ENCODE peak calls at places on chromosomes 12 and 14, in nine cellular contexts. K, S, O, N, D, T, C, L and Q are unnamed samples.

GRCh38 chr14:65850429-65851145 is 438.1 kb downstream of the FUT8 start:
- DNase-seq in D (no peak), C (peak), O (no peak), L (peak), K (no peak), N (no peak), T (no peak), S (peak), Q (no peak)

GRCh38 chr12:107663277-107663676 is 22.3 kb upstream of the PWP1 start:
- DNase-seq in N (no peak), K (no peak), T (no peak), S (no peak), D (no peak), C (no peak), O (no peak), L (no peak), Q (no peak)

GRCh38 chr14:35915775-35916174 is 89.6 kb downstream of the BRMS1L start:
- DNase-seq in T (no peak), S (no peak), N (no peak), L (no peak), D (no peak), C (no peak), O (no peak), K (no peak), Q (no peak)

GRCh38 chr12:111310076-111310870 is 58.6 kb downstream of the PHETA1 start:
- DNase-seq in N (no peak), O (no peak), L (no peak), D (no peak), S (no peak), T (no peak), K (no peak), C (no peak), Q (no peak)

GRCh38 chr12:93571854-93572711 is at the start of gene SOCS2:
- DNase-seq in N (no peak), K (peak), T (peak), S (peak), D (no peak), C (peak), O (peak), L (peak), Q (peak)

GRCh38 chr12:110249716-110250225 is 31.3 kb upstream of the ATP2A2 start:
- DNase-seq in O (no peak), N (no peak), S (no peak), L (no peak), T (no peak), C (no peak), K (peak), D (no peak), Q (no peak)

GRCh38 chr12:52149651-52150241 is 42.1 kb downstream of the KRT80 start:
- DNase-seq in K (no peak), S (no peak), N (no peak), O (no peak), D (no peak), C (no peak), T (no peak), L (peak), Q (no peak)

GRCh38 chr14:23559010-23559920 is 3.2 kb downstream of the THTPA start:
- DNase-seq in K (peak), N (no peak), C (peak), T (peak), S (peak), O (peak), L (peak), D (peak), Q (peak)

GRCh38 chr12:130281157-130281799 is 56.4 kb upstream of the PIWIL1 start:
- DNase-seq in N (no peak), O (peak), T (peak), S (no peak), D (no peak), K (peak), C (no peak), L (peak), Q (peak)

GRCh38 chr12:32583535-32583934 is 95.6 kb upstream of the DNM1L start:
- DNase-seq in N (no peak), T (no peak), K (peak), C (no peak), D (no peak), S (peak), O (no peak), L (no peak), Q (peak)

GRCh38 chr14:30283822-30284446 is 275.0 kb upstream of the G2E3 start:
- DNase-seq in L (peak), C (peak), N (peak), O (peak), K (peak), D (peak), S (peak), T (peak), Q (peak)

GRCh38 chr14:71497645-71498086 is 434.6 kb upstream of the RGS6 start:
- DNase-seq in C (peak), N (no peak), L (no peak), S (peak), D (peak), K (no peak), O (no peak), T (no peak), Q (peak)

GRCh38 chr14:24299255-24300191 is at the start of the genes DHRS1 and NOP9:
- DNase-seq in T (peak), L (peak), D (peak), K (peak), S (peak), C (peak), O (peak), N (peak), Q (peak)

GRCh38 chr14:92121670-92122350 is at the start of the genes CPSF2 and NDUFB1:
- DNase-seq in L (peak), K (peak), O (peak), N (peak), C (peak), S (peak), D (peak), T (peak), Q (peak)

GRCh38 chr14:63650336-63650952 is 8.8 kb upstream of the WDR89 start:
- DNase-seq in C (no peak), D (no peak), S (no peak), K (no peak), O (no peak), L (no peak), N (no peak), T (no peak), Q (peak)

GRCh38 chr14:58871972-58872530 is 234.3 kb downstream of the DACT1 start:
- DNase-seq in C (no peak), K (no peak), O (no peak), L (no peak), D (no peak), T (no peak), N (no peak), S (peak), Q (peak)

GRCh38 chr12:80709811-80710726 is 2.6 kb downstream of the MYF6 start:
- DNase-seq in C (no peak), O (peak), K (peak), L (peak), N (peak), T (peak), S (peak), D (peak), Q (no peak)

GRCh38 chr14:29321646-29322045 is 555.1 kb downstream of the FOXG1 start:
- DNase-seq in L (no peak), O (no peak), S (no peak), N (no peak), D (no peak), C (no peak), K (peak), T (no peak), Q (peak)

GRCh38 chr12:122206111-122206881 is 2.8 kb downstream of the B3GNT4 start:
- DNase-seq in O (no peak), K (no peak), N (no peak), D (no peak), S (no peak), L (peak), C (no peak), T (no peak), Q (no peak)

GRCh38 chr12:122204829-122205589 is 1.5 kb downstream of the B3GNT4 start:
- DNase-seq in C (no peak), N (no peak), O (no peak), T (no peak), S (no peak), K (no peak), D (no peak), L (no peak), Q (no peak)

GRCh38 chr12:122203968-122204828 is 689 bp downstream of the B3GNT4 start:
- DNase-seq in L (peak), T (peak), N (no peak), O (peak), K (no peak), C (no peak), D (no peak), S (no peak), Q (peak)

GRCh38 chr12:122206976-122207375 is 3.5 kb downstream of the B3GNT4 start:
- DNase-seq in C (no peak), N (no peak), T (no peak), D (no peak), O (no peak), K (no peak), L (no peak), S (no peak), Q (no peak)

DNA sequence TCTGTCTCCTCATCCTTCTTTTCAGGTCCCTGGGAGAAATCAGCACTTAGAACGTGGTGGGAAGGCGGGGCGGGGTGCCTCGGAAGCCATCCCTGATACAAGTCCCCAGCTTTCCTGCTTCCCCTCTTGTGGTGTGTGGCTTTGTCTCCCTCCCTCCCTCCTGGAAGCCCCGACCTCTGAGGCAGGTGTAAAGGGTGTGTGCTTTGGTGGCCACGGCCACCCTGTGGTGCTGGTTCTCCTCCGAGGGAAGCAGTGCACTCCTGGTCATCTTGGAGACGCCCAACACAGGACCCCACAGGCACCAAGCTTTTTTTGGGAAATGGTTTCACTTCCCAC is 2.0 kb downstream of the B3GNT4 start:
- DNase-seq in S (no peak), L (no peak), D (no peak), C (no peak), T (no peak), N (no peak), O (no peak), K (no peak), Q (peak)
- TF ChIP-seq EZH2phosphoT487 in S (no peak), L (no peak), D (no peak), C (no peak), T (no peak), N (no peak), O (no peak), K (no peak), Q (no peak)

DNA sequence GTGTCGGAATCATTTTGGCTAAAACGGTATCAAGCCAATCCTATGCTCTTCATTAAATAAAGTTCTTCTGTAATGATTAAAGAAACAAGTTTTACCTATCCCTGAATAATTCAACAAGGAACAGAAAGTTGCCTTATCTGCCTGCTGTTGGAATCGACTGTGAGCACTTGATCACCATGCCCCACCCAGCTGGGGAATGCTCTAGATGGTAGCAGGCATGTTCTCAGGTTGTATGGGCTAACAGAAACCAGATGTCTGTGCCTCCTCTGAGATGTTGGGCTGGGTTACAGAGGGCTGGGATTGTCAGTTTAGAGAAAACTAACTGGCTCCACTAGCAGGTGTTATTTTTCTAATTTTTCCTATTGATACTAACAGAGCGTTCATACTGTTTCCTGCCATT is 28.9 kb downstream of the RTRAF start:
- DNase-seq in N (no peak), C (no peak), O (no peak), S (no peak), T (no peak), K (peak), D (no peak), L (no peak), Q (no peak)
- TF ChIP-seq EZH2phosphoT487 in N (no peak), C (no peak), O (no peak), S (no peak), T (no peak), K (no peak), D (no peak), L (no peak), Q (no peak)

GRCh38 chr12:88566430-88566829 is 13.8 kb downstream of the KITLG start:
- DNase-seq in D (no peak), N (no peak), O (no peak), S (peak), K (peak), C (no peak), L (no peak), T (no peak), Q (no peak)
- TF ChIP-seq EZH2phosphoT487 in D (no peak), N (no peak), O (no peak), S (no peak), K (no peak), C (no peak), L (no peak), T (no peak), Q (no peak)

GRCh38 chr14:88030079-88030478 is 25.1 kb downstream of the GPR65 start:
- DNase-seq in T (no peak), C (no peak), D (no peak), N (no peak), L (no peak), K (no peak), S (no peak), O (no peak), Q (no peak)
- TF ChIP-seq EZH2phosphoT487 in T (no peak), C (no peak), D (no peak), N (no peak), L (no peak), K (no peak), S (no peak), O (no peak), Q (no peak)

DNA sequence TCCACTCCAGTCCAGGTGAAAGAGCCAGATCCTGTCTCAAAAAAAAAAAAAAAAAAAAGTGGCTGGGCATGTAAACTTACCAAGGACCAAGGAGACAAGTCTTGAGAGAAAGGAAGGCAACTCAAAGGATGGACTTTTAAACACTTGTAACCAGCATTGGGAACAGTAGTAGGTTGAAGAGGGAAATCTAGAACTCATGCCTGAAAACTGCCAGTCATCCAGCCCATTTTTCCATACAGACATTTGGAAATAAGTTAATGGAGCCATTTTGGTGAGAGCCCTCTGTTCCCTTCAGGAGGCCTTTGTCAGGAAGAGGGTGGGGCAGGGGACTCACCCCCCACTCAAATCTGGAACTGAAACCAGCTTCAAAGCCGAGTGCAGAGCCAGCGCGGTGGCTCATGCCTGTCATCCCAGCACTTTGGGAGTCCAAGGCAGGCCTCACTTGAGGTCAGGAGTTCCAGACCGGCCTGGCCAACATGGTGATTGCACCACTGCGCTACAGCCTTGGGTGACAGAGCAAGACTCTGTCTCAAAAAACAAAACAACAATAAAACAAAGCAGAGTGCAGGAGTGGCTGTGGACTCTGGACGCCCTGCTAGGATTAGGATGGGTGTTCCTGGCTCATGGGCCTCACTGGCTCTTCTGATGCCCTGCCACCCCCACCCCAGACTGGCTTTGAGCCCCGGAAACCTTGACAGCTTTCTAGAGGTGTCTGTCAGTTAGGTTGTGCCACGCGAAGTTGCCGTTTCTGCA is 1.6 kb upstream of the MLXIP start:
- DNase-seq in T (no peak), C (no peak), K (no peak), D (peak), S (no peak), L (no peak), O (no peak), N (no peak), Q (no peak)
- TF ChIP-seq EZH2phosphoT487 in T (no peak), C (no peak), K (no peak), D (no peak), S (no peak), L (no peak), O (no peak), N (no peak), Q (no peak)